ENCODE peak calls at places on chromosomes 13 and 19, in eight cellular contexts. O is activated CD4-positive, alpha-beta T cell treated with anti-CD3 and anti-CD28 coated beads, Interleukin-2, amount 10 ng/mL, durations not matched to agents 7 days and 5 days; L is spleen; D is B cell; W is effector memory CD4-positive, alpha-beta T cell; T is bronchial epithelial cell; Z is substantia nigra; U is NCI-H446. N is an unnamed sample.

GRCh38 chr13:35995136-35995535 is 136.0 kb downstream of the DCLK1 start:
- DNase-seq in O (no peak), L (no peak), D (no peak), W (no peak), T (peak; percentile 20), Z (no peak), U (no peak), N (no peak)

GRCh38 chr13:20231839-20232555 is at the start of gene GJB6:
- DNase-seq in O (peak; percentile 27), L (no peak), D (peak; percentile 9), W (no peak), T (peak; percentile 13), Z (no peak), U (no peak), N (no peak)

GRCh38 chr19:47309038-47309437 is 623 bp upstream of the C5AR1 start:
- DNase-seq in O (no peak), L (no peak), D (no peak), W (no peak), T (no peak), Z (no peak), U (no peak), N (no peak)

GRCh38 chr13:90201676-90202425 is 1145.6 kb upstream of the MIR17HG start:
- DNase-seq in O (no peak), L (no peak), D (no peak), W (no peak), T (no peak), Z (no peak), U (no peak), N (no peak)

GRCh38 chr19:38898788-38899446 is 501 bp downstream of the SIRT2 start:
- DNase-seq in O (no peak), L (no peak), D (no peak), W (no peak), T (peak; percentile 7), Z (no peak), U (no peak), N (no peak)

GRCh38 chr13:25886438-25887214 is 165.2 kb downstream of the SHISA2 start:
- DNase-seq in O (peak; percentile 3), L (no peak), D (no peak), W (no peak), T (peak; percentile 95), Z (no peak), U (no peak), N (no peak)

GRCh38 chr19:3360494-3361383 is 5.6 kb upstream of the NFIC start:
- DNase-seq in O (peak; percentile 57), L (peak; percentile 93), D (peak; percentile 86), W (peak; percentile 51), T (no peak), Z (peak; percentile 41), U (no peak), N (peak; percentile 81)

GRCh38 chr19:4914736-4915501 is 5.6 kb downstream of the UHRF1 start:
- DNase-seq in O (peak; percentile 87), L (peak; percentile 88), D (no peak), W (peak; percentile 47), T (peak; percentile 87), Z (no peak), U (no peak), N (peak; percentile 51)

GRCh38 chr13:95269756-95270155 is 31.5 kb downstream of the ABCC4 start:
- DNase-seq in O (no peak), L (no peak), D (no peak), W (no peak), T (peak; percentile 14), Z (no peak), U (no peak), N (no peak)

GRCh38 chr19:47269596-47269995 is 5.1 kb upstream of the INAFM1 start:
- DNase-seq in O (no peak), L (no peak), D (no peak), W (no peak), T (no peak), Z (no peak), U (no peak), N (no peak)

GRCh38 chr19:50003810-50004419 is 21.3 kb downstream of the VRK3 start:
- DNase-seq in O (peak; percentile 37), L (no peak), D (no peak), W (no peak), T (peak; percentile 91), Z (no peak), U (no peak), N (peak; percentile 74)

GRCh38 chr19:15631817-15632216 is 8.9 kb upstream of the CYP4F3 start:
- DNase-seq in O (peak; percentile 54), L (no peak), D (peak; percentile 30), W (no peak), T (no peak), Z (no peak), U (no peak), N (peak; percentile 39)

GRCh38 chr13:40096357-40096911 is 441.0 kb downstream of the COG6 start:
- DNase-seq in O (peak; percentile 47), L (no peak), D (no peak), W (no peak), T (no peak), Z (no peak), U (no peak), N (no peak)

GRCh38 chr19:48608798-48609263 is 2.3 kb downstream of the SPACA4 start:
- DNase-seq in O (peak; percentile 61), L (peak; percentile 83), D (peak; percentile 81), W (peak; percentile 26), T (peak; percentile 39), Z (no peak), U (peak; percentile 36), N (no peak)

GRCh38 chr13:48975101-48975925 is at the start of gene FNDC3A:
- DNase-seq in O (peak; percentile 60), L (peak; percentile 96), D (no peak), W (peak; percentile 6), T (peak; percentile 54), Z (no peak), U (no peak), N (peak; percentile 51)

GRCh38 chr13:18971576-18972219 is 209.9 kb downstream of the TUBA3C start:
- DNase-seq in O (no peak), L (no peak), D (no peak), W (no peak), T (no peak), Z (no peak), U (no peak), N (no peak)

GRCh38 chr19:48718711-48719231 is 754 bp downstream of the MAMSTR start:
- DNase-seq in O (no peak), L (no peak), D (no peak), W (no peak), T (no peak), Z (no peak), U (no peak), N (no peak)

GRCh38 chr19:16369664-16370576 is 45.3 kb downstream of the KLF2 start:
- DNase-seq in O (peak; percentile 70), L (peak; percentile 81), D (peak; percentile 68), W (peak; percentile 79), T (no peak), Z (no peak), U (no peak), N (no peak)

GRCh38 chr13:109348514-109349340 is 437.7 kb downstream of the IRS2 start:
- DNase-seq in O (no peak), L (no peak), D (no peak), W (no peak), T (peak; percentile 71), Z (no peak), U (no peak), N (no peak)

GRCh38 chr19:43534811-43535761 is 2.1 kb downstream of the ZNF575 start:
- DNase-seq in O (peak; percentile 30), L (peak; percentile 87), D (peak; percentile 62), W (no peak), T (peak; percentile 33), Z (no peak), U (no peak), N (peak; percentile 79)

GRCh38 chr13:99383511-99383921 is 76.3 kb upstream of the GPR183 start:
- DNase-seq in O (peak; percentile 10), L (no peak), D (no peak), W (no peak), T (no peak), Z (no peak), U (no peak), N (no peak)

GRCh38 chr19:2047449-2048103 is 3.5 kb downstream of the MKNK2 start:
- DNase-seq in O (no peak), L (peak; percentile 79), D (no peak), W (peak; percentile 61), T (no peak), Z (no peak), U (no peak), N (peak; percentile 59)

GRCh38 chr13:37685206-37685605 is 86.6 kb upstream of the POSTN start:
- DNase-seq in O (no peak), L (no peak), D (no peak), W (no peak), T (no peak), Z (no peak), U (no peak), N (no peak)

GRCh38 chr19:3057275-3057714 is 5.0 kb downstream of the TLE5 start:
- DNase-seq in O (no peak), L (peak; percentile 90), D (no peak), W (no peak), T (peak; percentile 23), Z (peak; percentile 56), U (peak; percentile 99), N (peak; percentile 90)

GRCh38 chr19:1239420-1239795 is 1.6 kb upstream of the CBARP start:
- DNase-seq in O (no peak), L (no peak), D (no peak), W (no peak), T (no peak), Z (no peak), U (no peak), N (no peak)

GRCh38 chr13:72504026-72504925 is 223.2 kb downstream of the MZT1 start:
- DNase-seq in O (no peak), L (no peak), D (no peak), W (no peak), T (no peak), Z (no peak), U (peak; percentile 4), N (no peak)

GRCh38 chr13:39054112-39054511 is 15.9 kb downstream of the NHLRC3 start:
- DNase-seq in O (no peak), L (no peak), D (no peak), W (no peak), T (no peak), Z (no peak), U (no peak), N (no peak)

GRCh38 chr13:99717959-99718674 is 216.8 kb downstream of the TM9SF2 start:
- DNase-seq in O (no peak), L (no peak), D (no peak), W (no peak), T (no peak), Z (no peak), U (no peak), N (no peak)

GRCh38 chr13:74115138-74115537 is 19.1 kb downstream of the KLF12 start:
- DNase-seq in O (no peak), L (no peak), D (no peak), W (no peak), T (peak; percentile 59), Z (no peak), U (no peak), N (no peak)

GRCh38 chr13:94886191-94886590 is 173.8 kb upstream of the SOX21 start:
- DNase-seq in O (no peak), L (no peak), D (no peak), W (no peak), T (no peak), Z (no peak), U (no peak), N (no peak)

GRCh38 chr13:110985570-110985969 is 70.7 kb upstream of the ANKRD10 start:
- DNase-seq in O (no peak), L (no peak), D (no peak), W (no peak), T (no peak), Z (no peak), U (no peak), N (no peak)

GRCh38 chr13:24036115-24036514 is 124.4 kb upstream of the SPATA13 start:
- DNase-seq in O (no peak), L (no peak), D (no peak), W (no peak), T (no peak), Z (no peak), U (no peak), N (no peak)

GRCh38 chr13:32754179-32754578 is 167.9 kb downstream of the PDS5B start:
- DNase-seq in O (no peak), L (no peak), D (no peak), W (no peak), T (no peak), Z (no peak), U (no peak), N (no peak)